ENCODE peak calls at places on chromosomes 12 and 14, in five cellular contexts. P, W, B, V and C are unnamed samples. For H3K4me1, the result is how much of the 10 kb centered on the place peaks cover.

GRCh38 chr12:129911437-129912049 is 7.7 kb upstream of the TMEM132D start:
- DNase-seq in P (peak), W (peak), B (peak), V (peak), C (no peak)

GRCh38 chr14:20327005-20327869 is 5.8 kb downstream of the CCNB1IP1 start:
- DNase-seq in P (peak), W (no peak), B (peak), V (peak), C (no peak)

GRCh38 chr14:95488376-95489162 is 27.9 kb downstream of the SYNE3 start:
- DNase-seq in P (no peak), W (no peak), B (no peak), V (no peak), C (peak)

GRCh38 chr12:93741741-93742085 is 64.5 kb downstream of the CRADD start:
- DNase-seq in P (peak), W (no peak), B (peak), V (peak), C (no peak)

GRCh38 chr12:78018939-78019338 is 188.2 kb downstream of the NAV3 start:
- DNase-seq in P (no peak), W (no peak), B (no peak), V (no peak), C (no peak)

GRCh38 chr12:54373619-54374554 is 9.6 kb upstream of the GPR84 start:
- DNase-seq in P (no peak), W (no peak), B (no peak), V (peak), C (no peak)

GRCh38 chr12:70691018-70691672 is 53.9 kb upstream of the PTPRB start:
- DNase-seq in P (no peak), W (no peak), B (no peak), V (no peak), C (no peak)

GRCh38 chr12:42584539-42585174 is 4.9 kb downstream of the PRICKLE1 start:
- DNase-seq in P (no peak), W (no peak), B (no peak), V (no peak), C (no peak)

GRCh38 chr12:17357396-17357795 is 732.6 kb downstream of the RERGL start:
- DNase-seq in P (no peak), W (no peak), B (no peak), V (no peak), C (no peak)

GRCh38 chr12:9098463-9099026 is 17.2 kb downstream of the A2M start:
- DNase-seq in P (no peak), W (no peak), B (no peak), V (no peak), C (no peak)

GRCh38 chr14:95507174-95507573 is 9.3 kb downstream of the SYNE3 start:
- DNase-seq in P (peak), W (peak), B (peak), V (no peak), C (peak)

GRCh38 chr12:56836317-56836716 is 73.2 kb downstream of the HSD17B6 start:
- DNase-seq in P (no peak), W (no peak), B (peak), V (peak), C (no peak)

GRCh38 chr14:68306265-68306933 is 486.5 kb downstream of the ZFP36L1 start:
- DNase-seq in P (no peak), W (no peak), B (no peak), V (no peak), C (no peak)

GRCh38 chr12:42588981-42589464 is 523 bp downstream of the PRICKLE1 start:
- DNase-seq in P (no peak), W (peak), B (peak), V (peak), C (peak)

GRCh38 chr12:108567388-108567787 is 5.0 kb downstream of the ISCU start:
- DNase-seq in P (peak), W (no peak), B (no peak), V (no peak), C (no peak)

GRCh38 chr12:108567974-108568652 is 5.7 kb downstream of the ISCU start:
- DNase-seq in P (peak), W (no peak), B (no peak), V (no peak), C (no peak)

GRCh38 chr12:108566452-108566851 is 4.1 kb downstream of the ISCU start:
- DNase-seq in P (peak), W (no peak), B (no peak), V (no peak), C (no peak)

GRCh38 chr12:108570743-108571603 is 8.6 kb downstream of the ISCU start:
- DNase-seq in P (peak), W (no peak), B (no peak), V (peak), C (no peak)

GRCh38 chr12:108568653-108569154 is 6.3 kb downstream of the ISCU start:
- DNase-seq in P (peak), W (no peak), B (no peak), V (no peak), C (no peak)
- H3K4me1 ChIP-seq in P (under half), W (under half), B (under half), V (under half), C (under half)

DNA sequence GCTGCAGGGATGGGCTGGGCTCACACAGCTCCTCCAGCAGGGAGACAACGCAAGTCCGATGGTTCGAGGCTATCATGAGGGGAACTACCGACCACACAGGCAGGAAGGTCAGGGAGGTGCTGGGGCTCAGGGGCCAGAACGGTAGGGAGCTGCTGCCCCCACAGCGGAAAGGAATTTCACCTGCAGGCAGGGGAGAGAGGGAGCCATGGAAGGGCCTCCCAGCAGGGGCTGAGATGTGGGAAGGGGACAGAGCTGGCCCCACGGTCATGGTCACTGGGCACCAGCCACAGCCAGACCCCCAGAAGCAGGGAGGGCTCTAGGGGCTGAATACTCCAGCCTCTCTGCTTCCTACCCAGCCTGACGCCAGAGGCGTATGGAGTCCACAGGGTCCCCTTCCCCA is 103.1 kb downstream of the SCARB1 start:
- DNase-seq in P (no peak), W (no peak), B (no peak), V (no peak), C (no peak)
- H3K4me1 ChIP-seq in P (under half), W (under half), B (under half), V (under half), C (under half)

GRCh38 chr12:65493893-65494205 is 215.4 kb downstream of the MSRB3 start:
- DNase-seq in P (no peak), W (no peak), B (no peak), V (no peak), C (no peak)

GRCh38 chr12:65494537-65494936 is 216.1 kb downstream of the MSRB3 start:
- DNase-seq in P (peak), W (no peak), B (no peak), V (peak), C (no peak)

GRCh38 chr12:65496617-65497016 is 218.1 kb downstream of the MSRB3 start:
- DNase-seq in P (no peak), W (peak), B (peak), V (no peak), C (no peak)

GRCh38 chr12:65492997-65493892 is 214.8 kb downstream of the MSRB3 start:
- DNase-seq in P (no peak), W (no peak), B (no peak), V (no peak), C (no peak)

DNA sequence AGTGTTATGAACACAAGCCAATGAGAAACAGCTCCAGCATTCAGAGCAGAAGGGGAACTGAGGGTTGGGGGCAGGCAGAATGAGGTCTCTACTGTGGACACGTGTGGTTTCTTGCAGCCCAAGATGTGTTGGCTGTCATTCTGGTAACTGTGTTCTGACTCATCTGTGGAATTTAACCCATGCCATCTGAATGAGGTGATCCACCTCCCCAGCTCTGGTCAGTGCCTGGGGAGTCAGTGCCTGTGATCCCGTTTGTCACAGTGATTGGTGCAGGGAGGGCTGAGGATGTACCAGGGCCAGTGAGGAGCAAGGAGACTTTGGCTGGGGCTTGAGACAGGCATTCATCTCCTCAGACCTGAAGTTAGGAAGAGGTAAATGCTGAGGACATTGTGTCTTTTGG is 216.8 kb downstream of the MSRB3 start:
- DNase-seq in P (no peak), W (no peak), B (no peak), V (peak), C (no peak)
- H3K4me1 ChIP-seq in P (under half), W (under half), B (under half), V (under half), C (under half)

GRCh38 chr14:53609009-53609408 is 347.6 kb downstream of the BMP4 start:
- DNase-seq in P (no peak), W (no peak), B (no peak), V (no peak), C (no peak)
- H3K4me1 ChIP-seq in P (under half), W (under half), B (under half), V (under half), C (under half)

GRCh38 chr12:6370994-6371754 is 4.2 kb downstream of the SCNN1A start:
- DNase-seq in P (peak), W (no peak), B (peak), V (peak), C (peak)

GRCh38 chr12:6374028-6374780 is 1.2 kb downstream of the SCNN1A start:
- DNase-seq in P (no peak), W (no peak), B (no peak), V (no peak), C (peak)

GRCh38 chr12:6372403-6373003 is 2.9 kb downstream of the SCNN1A start:
- DNase-seq in P (no peak), W (no peak), B (peak), V (peak), C (peak)

GRCh38 chr12:6374781-6375150 is 597 bp downstream of the SCNN1A start:
- DNase-seq in P (no peak), W (no peak), B (no peak), V (no peak), C (peak)

DNA sequence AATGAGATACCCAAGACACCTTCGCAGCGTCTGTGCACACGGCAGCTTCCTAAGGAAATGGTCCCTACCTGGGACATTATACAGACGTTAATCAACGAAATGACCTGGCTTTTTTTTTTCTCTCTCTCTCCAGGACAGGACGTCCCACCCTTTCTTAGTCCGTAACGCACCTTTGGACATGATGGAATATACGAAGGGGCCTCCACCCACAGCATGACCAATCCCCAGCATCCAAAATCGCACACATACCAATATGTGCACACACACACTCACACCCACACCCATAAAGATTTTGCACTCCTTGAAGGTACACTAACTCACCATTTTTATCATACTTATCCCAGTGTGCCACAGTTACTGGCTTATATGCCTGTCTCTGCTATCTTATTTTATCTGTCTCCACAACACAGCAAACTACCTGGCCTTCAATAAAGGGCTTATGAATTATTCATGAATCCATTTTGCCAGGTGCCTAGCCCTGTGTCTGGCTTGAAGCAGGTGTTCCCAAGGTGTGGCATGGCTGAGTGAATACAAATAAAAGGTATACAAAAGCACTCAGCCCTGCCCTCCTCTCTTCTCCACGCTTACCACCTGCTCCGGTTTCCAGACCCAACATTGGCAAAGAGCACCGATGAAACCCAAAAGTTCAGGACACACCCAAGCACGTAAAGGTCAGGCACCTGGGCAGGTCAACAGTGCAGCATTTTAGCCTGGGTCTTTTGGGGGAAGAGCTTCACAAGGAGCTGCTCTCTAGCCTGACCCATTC is 2.2 kb downstream of the SCNN1A start:
- DNase-seq in P (peak), W (no peak), B (no peak), V (no peak), C (peak)
- H3K4me1 ChIP-seq in P (under half), W (under half), B (half or more), V (half or more), C (under half)

GRCh38 chr14:104691546-104692260 is 2.3 kb downstream of the INF2 start:
- DNase-seq in P (no peak), W (no peak), B (no peak), V (no peak), C (no peak)

GRCh38 chr14:104690266-104690711 is 871 bp downstream of the INF2 start:
- DNase-seq in P (peak), W (peak), B (no peak), V (no peak), C (no peak)

GRCh38 chr14:104689620-104690265 is 325 bp downstream of the INF2 start:
- DNase-seq in P (peak), W (peak), B (no peak), V (no peak), C (no peak)

GRCh38 chr14:104692261-104692938 is 3.0 kb downstream of the INF2 start:
- DNase-seq in P (no peak), W (no peak), B (no peak), V (no peak), C (no peak)

GRCh38 chr14:104690861-104691455 is 1.5 kb downstream of the INF2 start:
- DNase-seq in P (no peak), W (no peak), B (no peak), V (no peak), C (no peak)
- H3K4me1 ChIP-seq in P (under half), W (half or more), B (under half), V (half or more), C (under half)

GRCh38 chr12:132061641-132062430 is 82.3 kb downstream of the DDX51 start:
- DNase-seq in P (no peak), W (no peak), B (no peak), V (no peak), C (no peak)
- H3K4me1 ChIP-seq in P (under half), W (under half), B (under half), V (under half), C (under half)

DNA sequence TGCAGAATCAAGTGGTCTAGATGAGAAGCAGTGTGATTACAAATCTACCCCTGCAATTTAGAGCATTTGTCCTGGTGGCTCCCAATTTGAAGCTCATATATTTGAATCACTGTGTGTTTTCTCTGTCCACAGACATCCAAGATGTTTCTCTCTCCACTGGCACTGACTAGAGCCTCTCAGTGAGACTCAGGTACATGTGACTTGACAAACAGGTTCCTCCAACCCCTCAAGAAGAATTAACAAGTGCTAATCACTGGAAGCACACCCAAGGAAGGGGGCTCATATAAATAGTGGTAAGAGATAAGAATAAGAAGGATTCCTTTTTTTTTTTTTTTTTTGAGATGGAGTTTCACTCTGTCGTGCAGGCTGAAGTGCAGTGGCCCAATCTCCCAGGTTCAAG is 20.5 kb downstream of the OR10G2 start:
- DNase-seq in P (no peak), W (no peak), B (no peak), V (no peak), C (no peak)
- H3K4me1 ChIP-seq in P (under half), W (under half), B (under half), V (under half), C (under half)